ENCODE peak calls at places on chromosomes 3 and 15, in four cellular contexts. U, H, Y and D are unnamed samples.

GRCh38 chr15:57044072-57044702 is 125.7 kb downstream of the TCF12 start:
- DNase-seq in Y (no peak), U (no peak), H (no peak), D (no peak)

GRCh38 chr15:81311834-81312459 is 12.0 kb downstream of the STARD5 start:
- DNase-seq in Y (no peak), H (no peak), U (no peak), D (no peak)

GRCh38 chr15:64895285-64896065 is 16.2 kb upstream of the ANKDD1A start:
- DNase-seq in H (peak), U (no peak), Y (peak), D (no peak)

GRCh38 chr3:15361494-15362214 is 29.3 kb upstream of the SH3BP5 start:
- DNase-seq in H (no peak), U (no peak), Y (no peak), D (no peak)

GRCh38 chr3:120424506-120424905 is 26.3 kb downstream of the FSTL1 start:
- DNase-seq in U (no peak), Y (no peak), H (no peak), D (no peak)

GRCh38 chr3:150078983-150079739 is 108.5 kb upstream of the PFN2 start:
- DNase-seq in U (no peak), H (peak), Y (no peak), D (no peak)

GRCh38 chr3:104596551-104596950 is 770.2 kb upstream of the ALCAM start:
- DNase-seq in U (peak), Y (no peak), H (no peak), D (no peak)

GRCh38 chr15:88810449-88810848 is 7.2 kb downstream of the ACAN start:
- DNase-seq in Y (no peak), H (no peak), U (no peak), D (no peak)

GRCh38 chr15:80285379-80285778 is 33.4 kb upstream of the CTXND1 start:
- DNase-seq in Y (no peak), H (no peak), U (no peak), D (no peak)

GRCh38 chr15:23646165-23647000 is 1.3 kb downstream of the MAGEL2 start:
- DNase-seq in H (no peak), Y (no peak), U (no peak), D (no peak)

GRCh38 chr3:195822131-195822696 is 10.5 kb upstream of the MUC4 start:
- DNase-seq in U (no peak), H (no peak), Y (no peak), D (no peak)

GRCh38 chr3:126668450-126669401 is 13.8 kb upstream of the TXNRD3 start:
- DNase-seq in Y (no peak), H (no peak), U (no peak), D (no peak)

GRCh38 chr3:5499404-5499803 is 311.9 kb downstream of the EDEM1 start:
- DNase-seq in H (no peak), U (no peak), Y (no peak), D (no peak)

GRCh38 chr3:58151637-58152036 is 59.1 kb downstream of the DNASE1L3 start:
- DNase-seq in H (no peak), Y (no peak), U (no peak), D (peak)

GRCh38 chr15:66786708-66787471 is 84.9 kb downstream of the SMAD6 start:
- DNase-seq in Y (no peak), U (no peak), H (no peak), D (no peak)

GRCh38 chr3:106183762-106184391 is 315.1 kb upstream of the CBLB start:
- DNase-seq in H (no peak), Y (no peak), U (no peak), D (no peak)

GRCh38 chr3:14305321-14305720 is 97.1 kb upstream of the SLC6A6 start:
- DNase-seq in H (no peak), U (no peak), Y (no peak), D (no peak)

GRCh38 chr3:10983219-10983916 is 9.2 kb upstream of the SLC6A1 start:
- DNase-seq in H (peak), U (peak), Y (no peak), D (peak)

GRCh38 chr3:25448750-25449684 is 21.0 kb downstream of the RARB start:
- DNase-seq in H (peak), Y (no peak), U (no peak), D (peak)

GRCh38 chr3:140323561-140323960 is 354.3 kb upstream of the TRIM42 start:
- DNase-seq in Y (no peak), H (no peak), U (no peak), D (no peak)

GRCh38 chr3:8266679-8267267 is 234.8 kb upstream of the LMCD1 start:
- DNase-seq in H (no peak), U (no peak), Y (no peak), D (no peak)

GRCh38 chr3:99410789-99411311 is 227.5 kb upstream of the COL8A1 start:
- DNase-seq in U (no peak), H (no peak), Y (no peak), D (no peak)

GRCh38 chr3:38029400-38030125 is at the start of gene PLCD1:
- DNase-seq in H (no peak), Y (peak), U (no peak), D (no peak)

GRCh38 chr3:171846594-171846993 is 3.4 kb downstream of the TMEM212 start:
- DNase-seq in U (no peak), H (no peak), Y (no peak), D (no peak)

GRCh38 chr3:126983653-126984390 is 907 bp downstream of the PLXNA1 start:
- DNase-seq in H (peak), Y (peak), U (no peak), D (no peak)

GRCh38 chr3:121942116-121942786 is 48.0 kb downstream of the SLC15A2 start:
- DNase-seq in H (peak), U (no peak), Y (no peak), D (no peak)

GRCh38 chr3:197186887-197187588 is 111.4 kb downstream of the DLG1 start:
- DNase-seq in U (peak), H (peak), Y (no peak), D (no peak)

GRCh38 chr3:115693868-115694267 is 70.6 kb downstream of the GAP43 start:
- DNase-seq in H (no peak), Y (no peak), U (no peak), D (peak)

GRCh38 chr15:96870510-96871039 is 540.1 kb downstream of the NR2F2 start:
- DNase-seq in U (no peak), H (no peak), Y (no peak), D (no peak)

GRCh38 chr15:56146756-56147155 is 96.9 kb downstream of the RFX7 start:
- DNase-seq in U (no peak), Y (no peak), H (no peak), D (no peak)

GRCh38 chr3:17686613-17687012 is 55.8 kb downstream of the TBC1D5 start:
- DNase-seq in U (peak), H (no peak), Y (no peak), D (no peak)